ENCODE peak calls at places on chromosomes 11 and 22, in six cellular contexts. K, M, W, O, N and Q are unnamed samples. For H3K27me3, the result is how much of the 10 kb centered on the place peaks cover.

GRCh38 chr11:133896028-133896427 is 50.7 kb upstream of the SPATA19 start:
- DNase-seq in K (no peak), M (no peak), W (peak), O (no peak), N (no peak), Q (no peak)

GRCh38 chr11:122714021-122714420 is 58.5 kb downstream of the UBASH3B start:
- DNase-seq in K (no peak), M (no peak), W (no peak), O (no peak), N (no peak), Q (no peak)

GRCh38 chr22:41914611-41915034 is 251 bp downstream of the SHISA8 start:
- DNase-seq in K (no peak), M (no peak), W (no peak), O (no peak), N (no peak), Q (no peak)

GRCh38 chr11:1387521-1387920 is 2.2 kb upstream of the BRSK2 start:
- DNase-seq in K (no peak), M (no peak), W (no peak), O (no peak), N (no peak), Q (no peak)

GRCh38 chr11:34512810-34513673 is 552 bp downstream of the ELF5 start:
- DNase-seq in K (peak), M (peak), W (peak), O (peak), N (peak), Q (peak)

GRCh38 chr22:30829901-30830550 is 135.4 kb downstream of the OSBP2 start:
- DNase-seq in K (peak), M (no peak), W (no peak), O (no peak), N (no peak), Q (no peak)

GRCh38 chr11:123300874-123301695 is 106.0 kb upstream of the CLMP start:
- DNase-seq in K (peak), M (no peak), W (no peak), O (no peak), N (no peak), Q (no peak)

GRCh38 chr11:35104655-35105054 is 34.3 kb upstream of the CD44 start:
- DNase-seq in K (no peak), M (no peak), W (no peak), O (no peak), N (no peak), Q (no peak)

GRCh38 chr22:29717789-29718188 is 2.0 kb upstream of the CABP7 start:
- DNase-seq in K (no peak), M (no peak), W (no peak), O (no peak), N (no peak), Q (no peak)

GRCh38 chr11:91981995-91982394 is 242.6 kb upstream of the FAT3 start:
- DNase-seq in K (peak), M (no peak), W (no peak), O (peak), N (no peak), Q (peak)

GRCh38 chr11:133955945-133956421 is 785 bp downstream of the IGSF9B start:
- DNase-seq in K (no peak), M (no peak), W (no peak), O (no peak), N (no peak), Q (peak)

GRCh38 chr22:40431021-40431420 is 60.6 kb downstream of the SGSM3 start:
- DNase-seq in K (no peak), M (no peak), W (no peak), O (no peak), N (no peak), Q (peak)

GRCh38 chr11:1195690-1196515 is 27.0 kb upstream of the MUC5B start:
- DNase-seq in K (no peak), M (no peak), W (peak), O (no peak), N (peak), Q (peak)

GRCh38 chr22:36528336-36528735 is 630 bp downstream of the EIF3D start:
- DNase-seq in K (no peak), M (no peak), W (no peak), O (peak), N (no peak), Q (peak)

GRCh38 chr11:66473167-66473566 is 6.5 kb downstream of the PELI3 start:
- DNase-seq in K (no peak), M (no peak), W (no peak), O (no peak), N (no peak), Q (no peak)

GRCh38 chr11:102118937-102119336 is 8.7 kb downstream of the YAP1 start:
- DNase-seq in K (no peak), M (no peak), W (no peak), O (no peak), N (no peak), Q (peak)

GRCh38 chr11:69526453-69526810 is 45.0 kb downstream of the LINC01488 start:
- DNase-seq in K (no peak), M (peak), W (no peak), O (no peak), N (peak), Q (no peak)

GRCh38 chr11:129365816-129366215 is 9.8 kb upstream of the BARX2 start:
- DNase-seq in K (no peak), M (no peak), W (no peak), O (no peak), N (no peak), Q (no peak)

GRCh38 chr11:79538775-79539174 is 97.9 kb upstream of the TENM4 start:
- DNase-seq in K (no peak), M (no peak), W (no peak), O (no peak), N (no peak), Q (no peak)

GRCh38 chr11:6418958-6419611 is at the start of gene APBB1:
- DNase-seq in K (peak), M (peak), W (peak), O (peak), N (no peak), Q (peak)

GRCh38 chr11:5339771-5340322 is 3.5 kb downstream of the OR51B5 start:
- DNase-seq in K (no peak), M (no peak), W (no peak), O (no peak), N (no peak), Q (no peak)

GRCh38 chr11:46216040-46216764 is 61.3 kb upstream of the CREB3L1 start:
- DNase-seq in K (peak), M (no peak), W (no peak), O (no peak), N (no peak), Q (no peak)

GRCh38 chr11:94449029-94449428 is 44.6 kb downstream of the MRE11 start:
- DNase-seq in K (no peak), M (no peak), W (no peak), O (no peak), N (no peak), Q (no peak)

GRCh38 chr22:21042978-21043855 is 2.5 kb upstream of the LRRC74B start:
- DNase-seq in K (no peak), M (no peak), W (no peak), O (no peak), N (no peak), Q (no peak)

GRCh38 chr11:64485077-64485476 is 105.9 kb upstream of the SLC22A12 start:
- DNase-seq in K (no peak), M (no peak), W (no peak), O (no peak), N (no peak), Q (no peak)

GRCh38 chr11:64482588-64482987 is 108.4 kb upstream of the SLC22A12 start:
- DNase-seq in K (no peak), M (no peak), W (no peak), O (no peak), N (no peak), Q (no peak)

GRCh38 chr11:64489831-64490441 is 101.1 kb upstream of the SLC22A12 start:
- DNase-seq in K (peak), M (peak), W (peak), O (peak), N (no peak), Q (peak)

DNA sequence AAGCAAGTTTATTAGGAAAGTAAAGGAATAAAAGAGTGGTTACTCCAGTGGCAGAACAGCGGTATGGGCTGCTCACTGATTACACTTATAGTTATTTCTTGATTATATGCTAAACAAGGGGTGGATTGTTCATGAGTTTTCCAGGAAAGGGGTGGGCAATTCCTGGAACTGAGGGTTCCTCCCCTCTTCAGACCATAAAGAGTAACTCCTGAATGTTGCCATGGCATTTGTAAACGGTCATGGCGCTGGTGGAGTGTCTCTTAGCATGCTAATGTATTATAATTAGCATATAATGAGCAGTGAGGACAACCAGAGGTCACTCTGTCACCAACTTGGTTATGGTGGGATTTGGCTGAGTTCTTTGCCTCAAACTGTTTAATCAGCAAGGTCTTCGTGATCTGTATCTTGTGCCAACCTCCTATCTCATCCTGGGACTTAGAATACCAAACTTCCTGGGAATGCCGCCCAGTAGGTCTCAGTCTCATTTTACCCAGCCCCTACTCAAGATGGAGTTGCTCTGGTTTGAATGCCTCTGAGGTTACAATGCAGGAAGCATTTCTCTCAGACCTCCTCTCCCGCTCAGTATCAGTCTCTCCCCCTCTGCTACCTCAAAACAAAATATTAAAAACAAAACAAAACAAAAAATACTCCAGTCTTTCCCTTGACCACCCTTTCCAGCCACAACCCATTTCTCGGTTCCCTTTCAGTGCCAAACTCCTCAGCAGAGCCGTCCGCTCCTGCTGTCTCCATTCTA is 106.5 kb upstream of the SLC22A12 start:
- DNase-seq in K (no peak), M (no peak), W (no peak), O (no peak), N (no peak), Q (no peak)
- H3K27me3 ChIP-seq in K (under half), M (under half), W (under half), O (under half), N (under half), Q (under half)

DNA sequence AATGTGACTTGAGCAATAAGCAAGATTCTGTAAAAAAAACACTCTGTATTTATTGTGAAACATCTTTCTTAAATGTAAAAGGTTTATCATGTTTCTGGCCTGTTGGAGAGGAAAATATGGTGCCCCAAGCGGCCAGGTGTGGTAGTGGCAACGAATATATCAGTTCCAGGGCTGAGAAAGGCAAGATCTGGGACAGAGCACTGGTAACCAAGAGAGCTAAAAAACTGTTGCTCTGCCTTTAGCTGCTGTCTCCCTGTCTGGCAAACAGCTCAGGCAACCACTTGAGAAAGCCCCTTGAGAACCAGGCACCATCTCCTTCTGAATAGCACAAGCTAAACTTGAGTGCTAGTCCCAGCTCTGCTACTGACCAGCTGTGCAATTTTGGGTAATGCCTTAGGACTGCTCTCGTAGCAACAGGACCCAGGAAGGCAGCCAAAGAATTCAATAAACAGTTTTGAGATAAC is 129.9 kb downstream of the KCNC1 start:
- DNase-seq in K (no peak), M (no peak), W (peak), O (no peak), N (no peak), Q (peak)
- H3K27me3 ChIP-seq in K (under half), M (under half), W (under half), O (under half), N (under half), Q (under half)

GRCh38 chr11:8209208-8209807 is 40.5 kb upstream of the RIC3 start:
- DNase-seq in K (no peak), M (no peak), W (peak), O (no peak), N (no peak), Q (no peak)
- H3K27me3 ChIP-seq in K (under half), M (under half), W (under half), O (under half), N (under half), Q (under half)

DNA sequence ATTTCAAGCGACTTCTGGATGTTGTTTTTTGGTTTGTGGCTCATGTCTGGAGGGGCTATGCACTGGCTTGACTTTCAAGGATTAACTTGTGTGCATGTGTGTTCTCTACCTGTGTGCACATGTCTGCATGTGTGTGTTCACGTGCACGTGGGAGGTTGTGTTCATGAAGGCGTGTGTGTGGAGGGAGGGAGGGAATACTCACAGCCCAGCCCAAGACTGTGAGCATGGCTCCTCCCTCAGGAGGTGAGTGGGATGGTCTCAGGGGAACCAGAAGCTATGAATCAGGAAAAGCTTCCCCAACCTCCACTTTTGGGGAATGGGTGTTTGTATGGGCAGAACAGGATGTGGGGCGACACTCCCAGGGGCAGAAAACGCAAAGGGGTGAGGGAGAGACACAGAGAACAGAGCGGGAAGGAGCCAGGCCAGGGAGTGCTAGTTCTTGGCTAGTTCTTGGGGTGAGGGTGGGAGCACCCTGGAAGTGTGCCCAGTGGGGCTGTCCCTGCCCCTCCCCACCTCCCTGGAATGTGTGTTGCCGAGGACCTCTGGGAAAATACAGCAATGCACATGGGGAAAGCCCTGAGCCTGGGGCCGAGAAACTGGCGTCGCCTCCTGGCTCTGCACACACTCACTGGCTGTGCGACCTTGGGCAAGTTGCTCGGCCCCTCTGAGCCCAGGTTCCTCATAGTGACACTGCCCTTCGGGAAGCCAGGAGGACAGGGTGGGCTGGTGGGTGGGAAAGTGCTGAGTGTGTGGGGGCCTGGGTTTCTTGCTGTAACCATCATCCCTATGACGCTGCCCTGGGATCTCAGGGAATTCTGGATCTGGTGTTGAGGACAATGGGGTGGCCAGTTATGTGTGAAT is 16.9 kb upstream of the ALX4 start:
- DNase-seq in K (no peak), M (no peak), W (no peak), O (no peak), N (no peak), Q (no peak)
- H3K27me3 ChIP-seq in K (half or more), M (half or more), W (under half), O (half or more), N (under half), Q (under half)

GRCh38 chr11:18772211-18772610 is 19.4 kb downstream of the PTPN5 start:
- DNase-seq in K (peak), M (no peak), W (no peak), O (no peak), N (no peak), Q (no peak)

GRCh38 chr11:18768472-18768901 is 23.1 kb downstream of the PTPN5 start:
- DNase-seq in K (no peak), M (no peak), W (no peak), O (peak), N (no peak), Q (no peak)

GRCh38 chr11:18770479-18771125 is 21.0 kb downstream of the PTPN5 start:
- DNase-seq in K (no peak), M (no peak), W (no peak), O (no peak), N (no peak), Q (no peak)

GRCh38 chr11:18771266-18772035 is 20.1 kb downstream of the PTPN5 start:
- DNase-seq in K (no peak), M (no peak), W (no peak), O (no peak), N (no peak), Q (no peak)

GRCh38 chr11:18769802-18770456 is 21.7 kb downstream of the PTPN5 start:
- DNase-seq in K (no peak), M (no peak), W (peak), O (no peak), N (no peak), Q (no peak)
- H3K27me3 ChIP-seq in K (under half), M (under half), W (under half), O (under half), N (under half), Q (under half)